ENCODE peak calls at places on chromosomes 11 and 22, in six cellular contexts. B is body of pancreas; T is Karpas-422; K is CD4-positive, CD25-positive, alpha-beta regulatory T cell; J is fibroblast of lung; E is tibial nerve. M is an unnamed sample.
A peak's percentile ranks its signal among the peaks of the same experiment; 100 is the strongest.

GRCh38 chr11:6606471-6607189 is 3.1 kb downstream of the ILK start:
- DNase-seq in B (peak; percentile 96), T (no peak), K (peak; percentile 44), J (peak; percentile 93), E (peak; percentile 92), M (peak; percentile 93)

GRCh38 chr11:115501895-115502589 is 2.2 kb downstream of the CADM1 start:
- DNase-seq in B (no peak), T (no peak), K (no peak), J (peak; percentile 23), E (no peak), M (no peak)

GRCh38 chr11:76313913-76314740 is 66.8 kb downstream of the THAP12 start:
- DNase-seq in B (peak; percentile 17), T (no peak), K (no peak), J (peak; percentile 14), E (no peak), M (no peak)

GRCh38 chr11:36431429-36432092 is 78.5 kb downstream of the TRAF6 start:
- DNase-seq in B (no peak), T (no peak), K (no peak), J (peak; percentile 95), E (no peak), M (peak; percentile 96)

GRCh38 chr22:29074276-29074625 is 1.4 kb downstream of the KREMEN1 start:
- DNase-seq in B (no peak), T (no peak), K (no peak), J (no peak), E (no peak), M (no peak)

GRCh38 chr11:10540546-10540914 is 457 bp downstream of the RNF141 start:
- DNase-seq in B (peak; percentile 80), T (no peak), K (no peak), J (peak; percentile 24), E (peak; percentile 17), M (no peak)

GRCh38 chr22:50040717-50041116 is 17.4 kb downstream of the TTLL8 start:
- DNase-seq in B (no peak), T (no peak), K (no peak), J (no peak), E (no peak), M (no peak)

GRCh38 chr11:76443254-76443935 is 1.4 kb upstream of the EMSY start:
- DNase-seq in B (no peak), T (no peak), K (no peak), J (peak; percentile 2), E (no peak), M (no peak)

GRCh38 chr11:74319139-74319538 is 7.7 kb upstream of the P4HA3 start:
- DNase-seq in B (no peak), T (no peak), K (no peak), J (peak; percentile 83), E (no peak), M (peak; percentile 58)

GRCh38 chr11:129785383-129786111 is 30.1 kb upstream of the TMEM45B start:
- DNase-seq in B (no peak), T (no peak), K (no peak), J (peak; percentile 14), E (no peak), M (no peak)

GRCh38 chr11:122681731-122682130 is 26.2 kb downstream of the UBASH3B start:
- DNase-seq in B (no peak), T (peak; percentile 51), K (no peak), J (no peak), E (no peak), M (peak; percentile 52)

GRCh38 chr11:100925935-100926334 is 203.7 kb downstream of the PGR start:
- DNase-seq in B (no peak), T (no peak), K (no peak), J (peak; percentile 80), E (no peak), M (no peak)

GRCh38 chr11:30451167-30451566 is 128.3 kb downstream of the ARL14EP start:
- DNase-seq in B (no peak), T (no peak), K (no peak), J (no peak), E (no peak), M (no peak)

GRCh38 chr11:78290293-78291176 is 101.8 kb downstream of the USP35 start:
- DNase-seq in B (no peak), T (no peak), K (no peak), J (peak; percentile 90), E (no peak), M (no peak)

GRCh38 chr22:30511109-30511508 is 5.6 kb upstream of the SEC14L4 start:
- DNase-seq in B (no peak), T (no peak), K (no peak), J (no peak), E (no peak), M (no peak)

GRCh38 chr11:47766363-47767227 is 546 bp downstream of the FNBP4 start:
- DNase-seq in B (peak; percentile 76), T (peak; percentile 81), K (peak; percentile 64), J (peak; percentile 76), E (peak; percentile 63), M (peak; percentile 52)

DNA sequence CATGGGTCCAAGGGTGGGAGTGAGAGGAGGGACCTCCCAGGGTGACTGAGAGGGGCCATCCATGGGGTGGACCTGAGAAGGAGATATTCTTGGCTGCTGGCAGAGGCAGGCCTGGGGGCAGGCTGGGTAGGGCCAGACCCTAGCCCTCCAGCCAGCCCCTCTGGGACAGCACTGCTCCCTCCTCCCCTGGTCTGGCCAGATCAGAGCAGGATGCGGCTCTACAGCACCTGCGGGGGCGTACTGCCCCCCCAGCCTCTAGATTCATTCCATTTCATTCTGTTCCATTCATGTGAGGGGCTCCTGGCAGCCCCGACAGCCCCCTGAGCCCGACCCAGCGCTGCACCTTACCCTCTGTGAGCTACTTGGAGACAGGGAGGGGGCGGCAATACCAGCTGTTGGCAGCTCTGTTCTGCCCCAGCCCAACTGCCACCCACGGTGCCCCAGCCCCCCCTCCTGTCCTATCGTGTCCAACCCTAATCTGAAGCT is 34.3 kb upstream of the MYRF start:
- DNase-seq in B (no peak), T (no peak), K (no peak), J (no peak), E (no peak), M (no peak)
- H3K4me3 ChIP-seq in B (no peak overlapping the region), T (no peak overlapping the region), K (no peak overlapping the region), J (peak overlapping the region; percentile 60), E (peak overlapping the region; percentile 29), M (no peak overlapping the region)

GRCh38 chr11:1293619-1294015 is 15.8 kb downstream of the TOLLIP start:
- DNase-seq in B (peak; percentile 68), T (peak; percentile 48), K (no peak), J (no peak), E (no peak), M (peak; percentile 12)

GRCh38 chr11:1295086-1295485 is 14.3 kb downstream of the TOLLIP start:
- DNase-seq in B (peak; percentile 3), T (no peak), K (no peak), J (no peak), E (no peak), M (no peak)

GRCh38 chr11:1297011-1297575 is 12.3 kb downstream of the TOLLIP start:
- DNase-seq in B (peak; percentile 48), T (no peak), K (no peak), J (no peak), E (no peak), M (no peak)

GRCh38 chr11:1296287-1296686 is 13.1 kb downstream of the TOLLIP start:
- DNase-seq in B (no peak), T (no peak), K (no peak), J (no peak), E (no peak), M (no peak)

DNA sequence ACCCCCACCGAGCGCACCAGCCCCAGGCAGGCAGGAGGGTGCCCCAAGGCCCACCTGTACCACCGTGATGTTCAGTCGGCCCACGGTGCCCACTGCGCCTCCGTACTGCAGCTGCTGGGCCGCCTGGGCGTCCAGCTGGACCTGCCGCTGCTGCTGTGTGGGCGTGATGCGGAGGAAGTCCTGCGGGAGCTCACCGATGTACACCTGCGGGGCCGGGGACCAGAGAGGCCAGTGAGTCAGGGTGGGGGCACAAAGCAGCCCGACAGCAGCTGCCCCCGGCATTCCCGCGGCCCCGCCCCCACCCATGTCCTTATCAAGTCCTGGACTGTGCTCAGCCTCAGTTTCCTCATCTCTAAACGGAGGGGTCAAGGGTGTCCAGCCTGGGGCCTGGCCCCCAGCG is 13.8 kb downstream of the TOLLIP start:
- DNase-seq in B (peak; percentile 6), T (no peak), K (no peak), J (no peak), E (no peak), M (no peak)
- H3K36me3 ChIP-seq in B (peaks cover 10% of the 10 kb centered on the region), T (no peaks in the 10 kb centered on the region), K (peaks cover 31% of the 10 kb centered on the region), J (peaks cover 2% of the 10 kb centered on the region), E (peaks cover 63% of the 10 kb centered on the region), M (peaks cover 2% of the 10 kb centered on the region)

DNA sequence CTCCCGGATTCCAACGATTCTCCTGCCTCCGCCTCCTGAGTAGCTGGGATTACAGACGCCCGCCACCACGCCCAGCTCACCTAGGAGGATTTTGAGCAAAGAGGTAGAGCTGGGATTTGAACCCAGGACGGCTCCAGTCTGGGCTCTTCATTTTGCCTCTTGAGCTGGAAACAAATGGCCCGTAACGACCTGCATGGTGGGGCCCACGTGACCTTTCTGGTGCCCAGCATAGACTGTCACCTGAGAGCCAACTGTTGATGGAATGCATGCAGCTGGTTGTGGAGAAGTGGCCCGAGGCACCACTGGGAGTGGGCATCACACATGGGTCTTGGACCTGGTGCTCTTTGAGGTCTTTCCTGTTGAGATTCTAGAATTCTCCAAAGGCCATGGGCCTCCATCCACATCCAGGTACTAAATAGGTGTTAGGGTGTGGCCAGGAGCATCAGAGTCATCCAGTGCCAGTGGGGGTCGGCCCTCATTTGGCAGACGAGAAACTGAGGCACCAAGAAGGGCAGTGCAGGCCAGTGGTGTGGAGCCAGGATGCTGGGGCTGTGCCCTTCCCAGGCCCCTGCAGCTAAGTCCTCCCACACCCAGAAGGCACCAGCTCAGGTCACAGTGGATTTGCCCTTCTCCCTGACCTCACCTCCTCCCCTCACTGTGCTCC is 3.9 kb downstream of the ATF4 start:
- DNase-seq in B (no peak), T (peak; percentile 81), K (no peak), J (no peak), E (no peak), M (no peak)
- H3K4me3 ChIP-seq in B (no peak overlapping the region), T (no peak overlapping the region), K (no peak overlapping the region), J (peak overlapping the region; percentile 7), E (no peak overlapping the region), M (no peak overlapping the region)

GRCh38 chr11:68916439-68916838 is 12.7 kb downstream of the IGHMBP2 start:
- DNase-seq in B (no peak), T (no peak), K (no peak), J (no peak), E (no peak), M (no peak)
- H3K36me3 ChIP-seq in B (peaks cover 28% of the 10 kb centered on the region), T (no peaks in the 10 kb centered on the region), K (peaks cover 83% of the 10 kb centered on the region), J (peaks cover 11% of the 10 kb centered on the region), E (peaks cover 99% of the 10 kb centered on the region), M (peaks cover 47% of the 10 kb centered on the region)

DNA sequence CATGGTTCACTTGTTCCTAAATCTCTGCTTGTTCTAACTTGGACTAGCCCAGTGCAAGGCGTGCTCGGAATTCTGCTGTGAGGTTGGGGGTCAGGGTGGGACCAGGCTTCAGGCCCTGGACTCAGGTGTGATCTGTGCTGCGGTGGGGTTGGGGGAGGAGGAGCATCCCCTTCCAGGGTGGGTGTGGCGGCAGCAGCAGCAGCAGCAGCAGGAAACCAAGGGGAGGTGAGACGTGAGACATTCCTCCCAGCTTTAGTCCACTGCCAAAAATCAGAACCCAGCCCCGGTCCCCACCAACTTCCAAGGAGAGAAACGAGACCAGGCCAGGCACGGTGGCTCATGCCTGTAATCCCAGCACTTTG is 31.8 kb downstream of the A4GALT start:
- DNase-seq in B (no peak), T (peak; percentile 14), K (no peak), J (no peak), E (no peak), M (peak; percentile 48)
- H3K4me3 ChIP-seq in B (no peak overlapping the region), T (no peak overlapping the region), K (no peak overlapping the region), J (no peak overlapping the region), E (no peak overlapping the region), M (no peak overlapping the region)